ENCODE peak calls at places on chromosomes 5 and 9, in nine cellular contexts. Y is K562, X is upper lobe of left lung, E is transverse colon, S is suprapubic skin, P is sigmoid colon, Z is HepG2, K is SK-N-SH, G is GM12878. R is an unnamed sample.
A peak's percentile ranks its signal among the peaks of the same experiment; 100 is the strongest.

GRCh38 chr5:128199611-128200010 is 116.0 kb downstream of the SLC12A2 start:
- DNase-seq in Y (no peak), G (no peak), S (no peak), K (no peak), Z (no peak), P (no peak), E (no peak), X (no peak), R (no peak)

GRCh38 chr5:38541174-38541724 is 15.2 kb downstream of the LIFR start:
- DNase-seq in Z (no peak), G (no peak), X (no peak), P (no peak), Y (no peak), K (no peak), S (no peak), E (no peak), R (no peak)

GRCh38 chr9:1612886-1613285 is 402.3 kb upstream of the SMARCA2 start:
- DNase-seq in P (no peak), G (no peak), Z (no peak), S (no peak), X (no peak), E (no peak), K (no peak), Y (no peak), R (no peak)

GRCh38 chr5:1264211-1264610 is 30.7 kb downstream of the TERT start:
- DNase-seq in Y (no peak), K (no peak), E (no peak), P (no peak), X (no peak), G (no peak), S (no peak), Z (no peak), R (no peak)

GRCh38 chr5:56406838-56407237 is 173.7 kb upstream of the ANKRD55 start:
- DNase-seq in S (no peak), Z (no peak), P (no peak), E (no peak), G (no peak), X (no peak), K (no peak), Y (no peak), R (no peak)

GRCh38 chr5:57383093-57383861 is 99.3 kb downstream of the ACTBL2 start:
- DNase-seq in K (peak; percentile 69), Y (peak; percentile 87), G (no peak), Z (peak; percentile 30), E (no peak), P (no peak), S (no peak), X (no peak), R (no peak)

GRCh38 chr5:180090098-180090768 is 18.7 kb upstream of the RNF130 start:
- DNase-seq in X (peak; percentile 68), G (no peak), S (no peak), K (peak; percentile 92), Y (peak; percentile 80), E (peak; percentile 70), Z (peak; percentile 36), P (peak; percentile 84), R (peak; percentile 69)

GRCh38 chr5:166677891-166678290 is 1613.6 kb upstream of the WWC1 start:
- DNase-seq in Y (no peak), E (no peak), S (no peak), G (no peak), X (no peak), P (no peak), K (no peak), Z (no peak), R (no peak)

GRCh38 chr5:108529381-108529780 is 147.5 kb upstream of the FBXL17 start:
- DNase-seq in Z (no peak), P (no peak), S (no peak), Y (no peak), X (no peak), G (no peak), E (no peak), K (no peak), R (no peak)

GRCh38 chr9:21402387-21403247 is 6.3 kb upstream of the IFNA8 start:
- DNase-seq in Y (no peak), Z (no peak), E (no peak), S (no peak), G (no peak), P (no peak), K (peak; percentile 21), X (no peak), R (no peak)

GRCh38 chr5:178474562-178475184 is 115.5 kb downstream of the COL23A1 start:
- DNase-seq in G (no peak), S (no peak), K (no peak), Z (no peak), P (no peak), E (no peak), Y (no peak), X (no peak), R (no peak)

GRCh38 chr9:135948873-135949665 is 12.1 kb downstream of the UBAC1 start:
- DNase-seq in S (no peak), Y (no peak), E (no peak), K (no peak), P (no peak), X (no peak), G (no peak), Z (no peak), R (no peak)

GRCh38 chr9:135950135-135950682 is 11.0 kb downstream of the UBAC1 start:
- DNase-seq in S (no peak), G (no peak), X (no peak), K (no peak), Z (no peak), Y (peak; percentile 95), E (no peak), P (no peak), R (no peak)

GRCh38 chr9:135949666-135950134 is 11.5 kb downstream of the UBAC1 start:
- DNase-seq in S (no peak), E (no peak), X (no peak), Y (peak; percentile 42), P (no peak), K (no peak), Z (no peak), G (no peak), R (no peak)

GRCh38 chr9:135952664-135953206 is 8.4 kb downstream of the UBAC1 start:
- DNase-seq in E (no peak), S (no peak), G (no peak), Y (peak; percentile 69), K (no peak), Z (no peak), P (no peak), X (no peak), R (no peak)

DNA sequence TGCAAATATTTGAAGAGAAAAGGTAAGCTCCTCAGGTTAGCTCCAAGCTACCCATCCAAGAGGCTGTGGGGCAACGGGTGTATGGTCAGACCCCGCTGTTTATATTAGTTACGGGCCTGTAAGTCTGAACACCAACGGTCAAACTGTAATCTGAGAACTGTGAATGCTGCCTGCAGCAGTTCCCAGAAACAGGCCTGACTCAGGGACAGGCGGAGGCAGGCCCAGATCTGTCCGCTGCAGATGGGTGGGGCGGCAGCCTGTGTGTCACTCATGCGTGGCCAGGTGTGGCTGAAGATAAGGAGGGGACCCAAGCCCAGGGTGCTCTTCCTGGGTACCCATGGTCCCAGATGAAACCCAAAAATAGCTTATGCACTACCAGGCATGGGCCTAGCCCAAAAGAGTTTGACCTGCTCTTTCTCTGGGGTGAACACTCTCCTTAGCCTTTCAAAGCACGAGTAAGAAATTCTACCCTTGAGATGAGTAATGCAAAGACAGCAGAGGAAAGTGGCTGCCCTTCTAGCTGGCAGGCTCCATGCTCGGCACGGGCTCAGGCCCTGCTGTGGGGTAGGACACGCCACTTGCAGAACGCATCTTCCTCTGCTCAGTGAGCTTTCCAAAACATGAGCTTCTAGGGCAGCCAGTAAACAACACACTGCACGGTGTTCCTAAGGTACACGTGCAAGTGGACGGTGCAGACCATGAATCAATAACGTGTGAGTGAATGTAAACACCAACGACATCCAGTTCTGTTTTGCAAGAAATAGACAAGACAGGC is 9.1 kb downstream of the UBAC1 start:
- DNase-seq in K (no peak), X (no peak), Z (no peak), E (no peak), P (no peak), G (no peak), S (no peak), Y (peak; percentile 99), R (peak; percentile 35)
- TF ChIP-seq EP300 in K (peak; percentile 29), X (no peak), Z (no peak), E (no peak), P (no peak), G (no peak), S (no peak), Y (peak; percentile 99), R (no peak)

GRCh38 chr9:6433405-6433804 is 20.4 kb downstream of the UHRF2 start:
- DNase-seq in X (no peak), Z (no peak), S (no peak), K (no peak), Y (no peak), G (no peak), P (no peak), E (no peak), R (no peak)
- H3K27ac ChIP-seq in X (no peak overlapping the region), Z (no peak overlapping the region), S (no peak overlapping the region), K (peak overlapping the region; percentile 73), Y (no peak overlapping the region), G (peak overlapping the region; percentile 48), P (no peak overlapping the region), E (no peak overlapping the region), R (no peak overlapping the region)

GRCh38 chr9:95044731-95045508 is 272.6 kb downstream of the FANCC start:
- DNase-seq in S (no peak), X (peak; percentile 47), Z (no peak), E (peak; percentile 38), G (no peak), P (no peak), Y (peak; percentile 14), K (no peak), R (peak; percentile 77)
- TF ChIP-seq POLR2AphosphoS5 in S (no peak), X (no peak), Z (no peak), E (no peak), G (no peak), P (no peak), Y (no peak), K (no peak), R (no peak)

GRCh38 chr5:149497357-149497756 is 53.9 kb downstream of the CSNK1A1 start:
- DNase-seq in X (no peak), P (no peak), G (no peak), Z (no peak), K (no peak), S (no peak), Y (no peak), E (no peak), R (no peak)
- TF ChIP-seq EP300 in X (no peak), P (no peak), G (no peak), Z (no peak), K (no peak), S (no peak), Y (no peak), E (no peak), R (no peak)

GRCh38 chr5:88141695-88141979 is 127.0 kb downstream of the TMEM161B start:
- DNase-seq in P (no peak), Z (no peak), S (no peak), Y (no peak), K (no peak), E (no peak), X (no peak), G (no peak), R (no peak)
- H3K27ac ChIP-seq in P (peak overlapping the region; percentile 33), Z (no peak overlapping the region), S (no peak overlapping the region), Y (no peak overlapping the region), K (no peak overlapping the region), E (no peak overlapping the region), X (no peak overlapping the region), G (no peak overlapping the region), R (no peak overlapping the region)

GRCh38 chr9:76531231-76531775 is 72.3 kb downstream of the GCNT1 start:
- DNase-seq in E (no peak), Z (no peak), K (no peak), X (no peak), P (no peak), G (no peak), S (no peak), Y (no peak), R (no peak)
- TF ChIP-seq POLR2AphosphoS5 in E (no peak), Z (no peak), K (no peak), X (no peak), P (no peak), G (no peak), S (no peak), Y (no peak), R (no peak)